ENCODE peak calls at places on chromosome 7, in nine cellular contexts. P is activated T-cell treated with anti-CD3 and anti-CD28 coated beads for 48 hours, R is T47D, H is dorsolateral prefrontal cortex, L is DMS153, I is aorta, G is astrocyte of the spinal cord, K is GM18507, B is hypothalamus. V is an unnamed sample.
A peak's percentile ranks its signal among the peaks of the same experiment; 100 is the strongest.

GRCh38 chr7:28840515-28841125 is 117.5 kb downstream of the TRIL start:
- DNase-seq in P (no peak), R (peak; percentile 67), H (no peak), L (peak; percentile 91), I (no peak), G (no peak), K (no peak), B (no peak), V (no peak)

GRCh38 chr7:1197997-1198632 is 34.6 kb upstream of the UNCX start:
- DNase-seq in P (no peak), R (no peak), H (no peak), L (no peak), I (no peak), G (peak; percentile 55), K (no peak), B (no peak), V (no peak)

GRCh38 chr7:12423355-12423994 is 19.8 kb upstream of the VWDE start:
- DNase-seq in P (no peak), R (no peak), H (no peak), L (no peak), I (no peak), G (peak; percentile 48), K (no peak), B (no peak), V (no peak)

GRCh38 chr7:26500749-26501352 is 209.2 kb downstream of the SNX10 start:
- DNase-seq in P (no peak), R (peak; percentile 27), H (no peak), L (no peak), I (no peak), G (peak; percentile 43), K (peak; percentile 18), B (no peak), V (no peak)

GRCh38 chr7:35908305-35909223 is 107.7 kb downstream of the SEPTIN7 start:
- DNase-seq in P (no peak), R (no peak), H (peak; percentile 40), L (no peak), I (no peak), G (no peak), K (no peak), B (peak; percentile 10), V (no peak)

GRCh38 chr7:36549003-36549402 is 159.3 kb downstream of the ANLN start:
- DNase-seq in P (no peak), R (no peak), H (no peak), L (no peak), I (no peak), G (no peak), K (no peak), B (no peak), V (no peak)

GRCh38 chr7:44062903-44063295 is 2.5 kb downstream of the PGAM2 start:
- DNase-seq in P (no peak), R (no peak), H (no peak), L (no peak), I (peak; percentile 28), G (no peak), K (no peak), B (no peak), V (no peak)

GRCh38 chr7:27198871-27199801 is 755 bp downstream of the HOXA13 start:
- DNase-seq in P (no peak), R (no peak), H (no peak), L (no peak), I (peak; percentile 77), G (no peak), K (no peak), B (no peak), V (no peak)

GRCh38 chr7:158650821-158651225 is 53.8 kb downstream of the NCAPG2 start:
- DNase-seq in P (no peak), R (no peak), H (no peak), L (no peak), I (no peak), G (peak; percentile 59), K (no peak), B (no peak), V (no peak)